ENCODE peak calls at places on chromosome 7, in six cellular contexts. C is left ventricle myocardium inferior, F is neural progenitor cell, Q is OCI-M1, P is endodermal cell, S is GM23248. Y is an unnamed sample.

GRCh38 chr7:43117842-43118241 is 5.4 kb downstream of the HECW1 start:
- DNase-seq in S (no peak), F (no peak), C (no peak), P (no peak), Q (no peak), Y (no peak)

GRCh38 chr7:141949068-141949467 is 2.3 kb upstream of the CLEC5A start:
- DNase-seq in P (no peak), C (no peak), Q (no peak), F (no peak), S (no peak), Y (peak)

GRCh38 chr7:39749177-39749576 is 125.8 kb downstream of the RALA start:
- DNase-seq in C (no peak), Q (no peak), F (no peak), S (peak), P (no peak), Y (no peak)

GRCh38 chr7:91518058-91518457 is 253.8 kb downstream of the FZD1 start:
- DNase-seq in Q (no peak), P (no peak), S (no peak), C (no peak), F (no peak), Y (no peak)

GRCh38 chr7:43362652-43363428 is 220.1 kb upstream of the STK17A start:
- DNase-seq in C (no peak), P (no peak), Q (peak), S (peak), F (no peak), Y (peak)

GRCh38 chr7:70700935-70701425 is 431.0 kb upstream of the GALNT17 start:
- DNase-seq in C (no peak), F (peak), P (peak), S (no peak), Q (no peak), Y (no peak)

GRCh38 chr7:104225441-104225840 is 17.6 kb upstream of the ORC5 start:
- DNase-seq in S (no peak), P (no peak), F (no peak), Q (no peak), C (no peak), Y (no peak)

GRCh38 chr7:100489824-100490223 is 6.1 kb downstream of the NYAP1 start:
- DNase-seq in S (peak), F (peak), Q (peak), C (no peak), P (peak), Y (peak)

GRCh38 chr7:7414776-7415603 is 120.7 kb downstream of the COL28A1 start:
- DNase-seq in S (no peak), C (no peak), F (no peak), Q (no peak), P (no peak), Y (no peak)

GRCh38 chr7:68313806-68314205 is 1284.5 kb upstream of the AUTS2 start:
- DNase-seq in S (no peak), P (no peak), F (no peak), Q (no peak), C (no peak), Y (no peak)

GRCh38 chr7:157664866-157665633 is 328.2 kb downstream of the DNAJB6 start:
- DNase-seq in F (no peak), P (peak), S (no peak), C (no peak), Q (no peak), Y (no peak)

GRCh38 chr7:100584677-100585510 is 1.0 kb downstream of the LRCH4 start:
- DNase-seq in F (peak), S (peak), Q (peak), P (peak), C (peak), Y (no peak)

GRCh38 chr7:152050547-152050971 is 25.1 kb downstream of the GALNT11 start:
- DNase-seq in P (no peak), S (peak), C (no peak), F (no peak), Q (no peak), Y (no peak)

GRCh38 chr7:87398441-87398840 is 53.0 kb downstream of the CROT start:
- DNase-seq in C (no peak), S (peak), P (no peak), F (no peak), Q (no peak), Y (no peak)

GRCh38 chr7:44138698-44139097 is 2.4 kb downstream of the MYL7 start:
- DNase-seq in Q (no peak), S (no peak), C (no peak), F (no peak), P (no peak), Y (no peak)

GRCh38 chr7:23893942-23894890 is 184.2 kb downstream of the STK31 start:
- DNase-seq in F (no peak), Q (peak), C (no peak), S (peak), P (no peak), Y (peak)

GRCh38 chr7:108236681-108237415 is 106.7 kb upstream of the LAMB4 start:
- DNase-seq in F (peak), S (no peak), Q (peak), C (no peak), P (no peak), Y (no peak)

GRCh38 chr7:21113609-21114416 is 314.1 kb upstream of the SP4 start:
- DNase-seq in S (no peak), F (no peak), P (no peak), C (no peak), Q (no peak), Y (no peak)

GRCh38 chr7:44767912-44768662 is 19.4 kb downstream of the ZMIZ2 start:
- DNase-seq in P (no peak), F (peak), Q (peak), C (peak), S (peak), Y (no peak)

GRCh38 chr7:151167197-151167911 is at the start of gene GBX1:
- DNase-seq in F (peak), P (peak), C (no peak), S (peak), Q (no peak), Y (no peak)

GRCh38 chr7:57363321-57363720 is 86.7 kb upstream of the ZNF716 start:
- DNase-seq in S (no peak), P (no peak), C (no peak), F (no peak), Q (no peak), Y (no peak)

GRCh38 chr7:98225913-98226614 is 14.8 kb downstream of the BHLHA15 start:
- DNase-seq in P (no peak), C (no peak), F (no peak), S (no peak), Q (no peak), Y (no peak)

GRCh38 chr7:29297194-29297890 is 102.8 kb downstream of the CHN2 start:
- DNase-seq in S (no peak), P (peak), Q (peak), C (no peak), F (peak), Y (no peak)

GRCh38 chr7:921071-921461 is 33.4 kb downstream of the ADAP1 start:
- DNase-seq in C (no peak), F (no peak), P (no peak), S (no peak), Q (no peak), Y (no peak)

GRCh38 chr7:37421820-37422219 is 26.8 kb downstream of the ELMO1 start:
- DNase-seq in C (no peak), P (no peak), S (peak), Q (peak), F (no peak), Y (peak)

GRCh38 chr7:35645691-35646090 is 49.2 kb downstream of the HERPUD2 start:
- DNase-seq in S (no peak), P (no peak), C (no peak), Q (no peak), F (no peak), Y (no peak)

Y was measured in MV-4-11.